ENCODE peak calls at places on chromosomes 12 and 14, in five cellular contexts. A is IMR-90, H is mesendoderm, Z is H1, T is trophoblast cell. F is an unnamed sample. For H3K27me3, the result is how much of the 10 kb centered on the place peaks cover.

GRCh38 chr14:69152181-69152943 is 557 bp downstream of the DCAF5 start:
- DNase-seq in Z (peak), H (peak), T (peak), A (no peak), F (peak)

GRCh38 chr14:22752422-22752821 is 14.1 kb upstream of the OXA1L start:
- DNase-seq in H (peak), Z (no peak), A (no peak), T (peak), F (no peak)

GRCh38 chr14:62711351-62712023 is 333.8 kb downstream of the KCNH5 start:
- DNase-seq in Z (no peak), T (no peak), A (no peak), H (no peak), F (no peak)

GRCh38 chr12:103930787-103931536 is 752 bp downstream of the HSP90B1 start:
- DNase-seq in Z (no peak), T (peak), H (peak), A (peak), F (no peak)

GRCh38 chr12:121530600-121531355 is 50.0 kb downstream of the KDM2B start:
- DNase-seq in H (peak), Z (no peak), T (no peak), A (peak), F (peak)

GRCh38 chr12:98758331-98758730 is 113.2 kb downstream of the APAF1 start:
- DNase-seq in Z (no peak), T (no peak), A (peak), H (no peak), F (no peak)

GRCh38 chr12:32698285-32698684 is 19.2 kb downstream of the DNM1L start:
- DNase-seq in T (no peak), H (peak), Z (no peak), A (no peak), F (peak)

GRCh38 chr12:79678306-79678705 is 12.5 kb downstream of the PAWR start:
- DNase-seq in T (no peak), Z (no peak), A (no peak), H (no peak), F (no peak)

GRCh38 chr12:101230547-101230946 is 20.5 kb upstream of the SLC5A8 start:
- DNase-seq in T (peak), H (peak), A (peak), Z (no peak), F (peak)

GRCh38 chr14:24249230-24250021 is 7.0 kb upstream of the TINF2 start:
- DNase-seq in H (no peak), Z (no peak), A (no peak), T (no peak), F (no peak)

GRCh38 chr12:93550748-93551611 is 21.5 kb upstream of the SOCS2 start:
- DNase-seq in Z (no peak), H (peak), A (no peak), T (no peak), F (no peak)

GRCh38 chr12:117980621-117981020 is 11.8 kb upstream of the KSR2 start:
- DNase-seq in A (no peak), H (no peak), Z (no peak), T (no peak), F (no peak)
- H3K4me3 ChIP-seq in A (no peak), H (no peak), Z (no peak), T (no peak), F (no peak)

DNA sequence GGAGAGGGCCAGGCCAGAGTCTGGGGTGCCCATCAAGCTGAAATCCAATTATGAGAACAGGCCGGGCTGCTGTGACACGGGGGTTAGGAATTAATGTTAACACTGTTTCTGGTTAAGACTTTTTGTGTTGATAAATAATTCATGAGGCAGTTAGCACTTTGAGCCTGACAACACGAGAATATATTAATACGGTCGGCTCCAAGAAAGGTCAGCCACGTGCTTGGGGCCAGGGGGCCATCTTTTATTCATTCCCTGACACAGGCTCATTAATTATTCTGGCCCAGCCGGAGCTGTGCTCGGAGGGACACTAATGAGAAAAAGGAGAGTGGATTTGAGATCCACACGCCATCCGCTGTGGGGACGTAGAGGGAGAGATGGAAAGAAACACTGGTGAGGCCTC is 45.1 kb downstream of the FBRSL1 start:
- DNase-seq in H (no peak), Z (no peak), A (no peak), T (no peak), F (no peak)
- H2BK5ac ChIP-seq in H (no peak), Z (no peak), A (no peak), T (no peak), F (no peak)

GRCh38 chr12:5040368-5040767 is 3.3 kb upstream of the KCNA5 start:
- DNase-seq in T (no peak), Z (no peak), H (no peak), A (no peak), F (no peak)
- H3K27me3 ChIP-seq in T (under half), Z (under half), H (under half), A (half or more), F (half or more)

GRCh38 chr12:69007166-69007857 is 74.3 kb upstream of the CPM start:
- DNase-seq in Z (no peak), T (peak), H (no peak), A (peak), F (peak)
- H3K4me3 ChIP-seq in Z (no peak), T (no peak), H (no peak), A (peak), F (peak)

DNA sequence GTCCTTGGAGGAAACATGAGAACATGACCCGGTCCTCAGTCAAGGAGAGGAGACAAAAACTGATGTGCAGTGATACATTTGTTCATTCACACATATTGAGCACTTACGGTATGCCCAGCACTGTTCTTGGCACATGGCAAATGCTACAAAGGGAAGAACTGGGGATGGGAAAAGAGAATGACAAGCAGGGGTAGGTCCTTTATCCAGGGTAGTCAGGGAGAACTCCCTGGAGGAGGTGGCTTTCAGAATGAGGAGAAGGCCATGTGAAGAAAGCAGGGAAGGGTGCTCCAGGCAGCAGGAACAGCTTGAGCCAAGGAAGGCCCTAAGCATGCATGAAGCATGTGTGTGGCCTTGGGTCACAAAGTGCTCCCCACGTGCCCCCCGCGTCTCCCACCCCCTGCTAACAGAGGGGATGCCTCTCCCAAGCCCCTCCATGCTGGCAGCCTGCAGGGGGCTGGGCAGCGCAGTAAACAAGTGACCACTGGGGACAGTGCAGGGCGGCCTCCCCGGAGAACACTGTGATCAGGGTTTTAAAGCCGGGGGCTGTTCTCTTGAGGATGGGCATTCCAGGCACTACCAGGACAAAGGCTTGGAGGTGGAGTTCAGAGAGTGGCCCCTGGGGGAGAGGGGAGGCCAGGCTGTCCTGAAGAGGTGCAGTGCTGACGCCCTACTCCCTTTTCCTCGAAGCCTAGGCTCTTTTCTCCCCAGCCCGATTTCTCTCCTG is 71.0 kb downstream of the PHETA1 start:
- DNase-seq in A (no peak), H (peak), T (no peak), Z (no peak), F (no peak)
- H2BK5ac ChIP-seq in A (no peak), H (no peak), T (no peak), Z (no peak), F (no peak)

DNA sequence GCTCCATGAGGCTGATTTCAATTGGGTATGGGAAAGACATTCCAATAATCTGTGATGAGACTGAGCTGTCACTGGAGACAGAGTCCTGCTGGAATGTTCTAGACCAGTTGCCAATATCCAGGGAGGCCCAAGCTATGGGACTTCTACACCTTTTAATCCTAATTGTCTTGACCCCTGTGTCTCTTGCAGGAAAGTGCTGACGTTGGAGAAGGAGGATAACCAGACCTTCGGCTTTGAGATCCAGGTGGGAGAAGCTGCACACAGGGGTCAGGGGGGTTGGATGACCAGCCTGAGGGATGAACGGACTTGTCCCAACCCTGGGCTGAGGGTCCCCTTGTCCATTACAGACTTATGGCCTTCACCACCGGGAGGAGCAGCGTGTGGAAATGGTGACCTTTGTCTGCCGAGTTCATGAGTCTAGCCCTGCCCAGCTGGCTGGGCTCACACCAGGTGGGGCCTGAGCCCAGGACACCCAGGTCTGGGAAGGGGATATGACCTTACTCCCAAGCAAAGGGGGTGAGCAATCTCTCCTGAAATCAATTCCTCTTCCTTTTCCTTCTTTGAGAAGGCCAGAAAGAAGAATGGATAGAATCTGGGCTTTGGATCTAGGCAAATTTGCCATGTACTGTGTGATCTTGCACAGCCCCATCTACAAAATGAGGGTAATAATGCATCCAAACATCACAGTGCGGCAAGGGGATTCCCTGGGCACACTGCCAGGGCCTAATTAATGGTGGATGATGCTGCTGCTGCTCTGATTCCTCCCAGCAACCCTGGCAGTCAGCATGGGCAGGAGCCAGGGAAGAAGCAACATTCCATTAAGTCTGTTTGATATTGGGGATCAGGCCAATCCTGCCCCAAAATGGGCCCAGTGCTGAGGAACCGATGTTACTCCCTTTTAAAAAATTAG is 4.2 kb downstream of the TAMALIN start:
- DNase-seq in A (no peak), H (no peak), T (no peak), Z (no peak), F (no peak)
- H3K27me3 ChIP-seq in A (under half), H (under half), T (under half), Z (under half), F (under half)

DNA sequence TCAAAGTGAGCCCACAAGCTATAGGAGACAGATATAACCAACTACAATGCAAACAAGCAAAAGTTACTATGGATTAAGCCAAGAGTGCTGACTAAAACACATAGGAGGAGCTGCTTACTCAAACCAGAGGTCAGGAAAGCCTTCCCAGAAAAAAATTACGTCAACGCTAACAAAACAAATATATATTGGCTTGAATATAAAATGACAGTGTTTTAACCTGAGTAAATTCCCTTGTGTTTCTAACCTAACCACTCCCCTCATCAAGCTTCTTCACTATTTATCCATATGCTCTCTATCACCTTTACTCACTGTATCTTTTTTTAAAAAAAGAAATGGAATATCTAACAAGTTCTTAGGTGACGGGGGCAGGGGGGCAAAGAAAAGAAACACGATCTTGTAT is 115.9 kb downstream of the MED13L start:
- DNase-seq in Z (no peak), T (no peak), A (peak), H (peak), F (no peak)
- H3K4me3 ChIP-seq in Z (no peak), T (no peak), A (no peak), H (no peak), F (no peak)

GRCh38 chr12:124454735-124455134 is 112.7 kb downstream of the NCOR2 start:
- DNase-seq in Z (no peak), A (no peak), H (no peak), T (peak), F (peak)
- H2BK5ac ChIP-seq in Z (no peak), A (no peak), H (no peak), T (no peak), F (no peak)